ENCODE peak calls at places on chromosomes 6 and 20, in five cellular contexts. A is endodermal cell, T is tibial artery, C is adrenal gland, N is astrocyte. E is an unnamed sample. For H3K9me3, the result is how much of the 10 kb centered on the place peaks cover.

GRCh38 chr6:1686117-1687098 is 76.7 kb downstream of the FOXC1 start:
- DNase-seq in A (no peak), T (peak), C (no peak), N (peak), E (no peak)

GRCh38 chr6:102154176-102154575 is 760.7 kb downstream of the GRIK2 start:
- DNase-seq in A (no peak), T (no peak), C (no peak), N (no peak), E (no peak)

GRCh38 chr20:19565721-19566120 is 192.3 kb upstream of the RIN2 start:
- DNase-seq in A (no peak), T (no peak), C (no peak), N (no peak), E (no peak)

GRCh38 chr6:136077834-136078576 is 172.1 kb downstream of the MTFR2 start:
- DNase-seq in A (no peak), T (no peak), C (peak), N (peak), E (no peak)

GRCh38 chr6:101434601-101435000 is 41.1 kb downstream of the GRIK2 start:
- DNase-seq in A (no peak), T (no peak), C (no peak), N (no peak), E (no peak)

GRCh38 chr6:11538049-11538798 is 675 bp downstream of the TMEM170B start:
- DNase-seq in A (peak), T (peak), C (peak), N (no peak), E (peak)

GRCh38 chr6:81697564-81697963 is 54.9 kb downstream of the TENT5A start:
- DNase-seq in A (no peak), T (no peak), C (no peak), N (peak), E (no peak)

GRCh38 chr20:23744726-23745646 is 5.7 kb downstream of the CST1 start:
- DNase-seq in A (no peak), T (no peak), C (no peak), N (no peak), E (no peak)

GRCh38 chr6:3913958-3914337 is 64.8 kb downstream of the FAM50B start:
- DNase-seq in A (peak), T (no peak), C (no peak), N (no peak), E (no peak)

GRCh38 chr6:3915076-3915791 is 66.1 kb downstream of the FAM50B start:
- DNase-seq in A (peak), T (no peak), C (no peak), N (no peak), E (no peak)

GRCh38 chr6:3911614-3912336 is 62.6 kb downstream of the FAM50B start:
- DNase-seq in A (peak), T (peak), C (peak), N (peak), E (no peak)

GRCh38 chr6:3912366-3913076 is 63.3 kb downstream of the FAM50B start:
- DNase-seq in A (peak), T (no peak), C (no peak), N (no peak), E (no peak)

DNA sequence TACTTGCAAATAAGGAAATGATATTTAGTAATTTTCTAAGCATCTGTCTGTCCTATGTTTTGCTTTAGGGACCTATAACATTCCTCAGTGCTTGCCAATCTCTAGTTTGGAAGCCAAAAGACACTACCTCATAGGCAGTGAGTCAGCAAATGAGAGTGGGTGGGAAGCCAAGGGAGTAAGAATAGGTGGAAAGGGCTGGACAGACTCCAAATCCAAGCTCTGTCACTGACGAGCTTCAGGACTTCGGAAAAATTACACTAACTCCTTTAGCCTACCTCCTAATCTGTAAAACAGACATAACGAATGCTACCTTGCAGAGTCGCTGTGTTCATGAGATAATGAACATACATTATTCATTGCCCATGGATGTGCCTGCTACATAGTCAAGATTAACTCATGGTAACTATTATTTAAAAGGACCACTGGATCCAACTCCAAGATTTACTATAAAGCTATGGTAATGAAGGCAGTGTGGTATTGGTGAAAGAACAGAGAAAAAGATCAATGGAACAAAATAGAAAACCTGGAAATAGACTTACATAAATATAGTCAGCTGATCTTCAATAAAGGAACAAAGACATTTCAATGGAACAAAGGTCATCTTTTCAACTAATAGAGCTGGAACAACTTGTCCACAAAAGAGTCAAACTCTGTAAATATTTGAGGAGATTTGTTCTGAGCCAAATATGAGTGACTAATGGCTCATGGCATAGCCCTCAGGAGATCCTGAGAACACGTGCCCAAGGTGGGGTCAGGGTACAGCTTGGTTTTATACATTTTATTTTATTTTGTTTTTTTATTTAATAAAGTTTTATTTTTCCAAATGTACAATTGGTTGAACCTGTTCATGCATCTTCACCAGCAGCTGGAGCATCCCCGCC is 64.1 kb downstream of the FAM50B start:
- DNase-seq in A (peak), T (peak), C (peak), N (peak), E (peak)
- H3K9me3 ChIP-seq in A (under half), T (under half), C (under half), N (under half), E (under half)

GRCh38 chr6:137487181-137487910 is 6.8 kb downstream of the OLIG3 start:
- DNase-seq in A (peak), T (no peak), C (no peak), N (no peak), E (no peak)
- H3K9me3 ChIP-seq in A (under half), T (under half), C (under half), N (under half), E (under half)

DNA sequence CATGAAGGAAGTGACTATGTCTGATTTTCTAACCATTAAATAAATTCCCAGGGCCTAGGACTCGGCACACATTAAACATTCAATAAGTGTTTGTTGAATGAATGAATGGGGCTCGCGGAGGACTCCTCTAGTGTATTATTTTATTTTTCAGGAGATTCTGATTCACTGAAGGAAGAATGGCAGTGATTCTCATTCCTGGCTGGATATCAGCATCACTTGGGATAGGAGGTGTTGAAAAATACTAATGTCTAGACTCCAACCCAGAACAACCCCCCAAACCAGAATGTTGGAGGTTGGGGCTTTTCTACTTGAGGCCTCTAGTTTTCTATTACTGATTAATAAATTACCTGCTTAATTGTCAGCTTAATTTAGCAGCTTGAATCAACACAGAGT is 195.4 kb downstream of the BTBD3 start:
- DNase-seq in A (no peak), T (no peak), C (no peak), N (no peak), E (no peak)
- H3K9me3 ChIP-seq in A (under half), T (under half), C (under half), N (under half), E (under half)

GRCh38 chr20:24977797-24978196 is 14.8 kb downstream of the APMAP start:
- DNase-seq in A (no peak), T (no peak), C (peak), N (no peak), E (no peak)
- H3K9me3 ChIP-seq in A (under half), T (under half), C (under half), N (under half), E (under half)

GRCh38 chr20:49281913-49282467 is 4.1 kb upstream of the ZNFX1 start:
- DNase-seq in A (peak), T (no peak), C (no peak), N (no peak), E (no peak)
- H3K9me3 ChIP-seq in A (half or more), T (under half), C (under half), N (under half), E (under half)

GRCh38 chr20:59737073-59737691 is 132.8 kb downstream of the PHACTR3 start:
- DNase-seq in A (peak), T (no peak), C (no peak), N (no peak), E (no peak)
- H3K9me3 ChIP-seq in A (under half), T (under half), C (under half), N (under half), E (under half)

DNA sequence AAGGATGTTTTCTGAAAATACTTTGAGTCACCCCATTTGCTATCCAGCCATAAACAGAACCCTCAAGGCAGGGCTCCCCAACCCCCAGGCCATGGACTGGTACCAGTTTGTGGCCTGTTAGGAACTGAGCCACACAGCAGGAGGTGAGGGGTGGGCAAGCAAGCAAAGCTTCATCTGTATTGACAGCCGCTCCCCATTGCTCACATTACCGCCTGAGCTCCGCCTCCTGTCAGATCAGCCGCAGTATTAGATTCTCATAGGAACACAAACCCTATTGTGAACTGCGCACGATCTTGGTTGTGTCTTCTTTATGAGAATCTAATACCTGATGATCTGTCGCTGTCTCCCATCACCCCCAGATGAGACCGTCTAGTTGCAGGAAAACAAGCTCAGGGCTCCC is 543.8 kb downstream of the CBLN4 start:
- DNase-seq in A (no peak), T (no peak), C (no peak), N (no peak), E (no peak)
- H3K9me3 ChIP-seq in A (under half), T (under half), C (under half), N (under half), E (under half)

DNA sequence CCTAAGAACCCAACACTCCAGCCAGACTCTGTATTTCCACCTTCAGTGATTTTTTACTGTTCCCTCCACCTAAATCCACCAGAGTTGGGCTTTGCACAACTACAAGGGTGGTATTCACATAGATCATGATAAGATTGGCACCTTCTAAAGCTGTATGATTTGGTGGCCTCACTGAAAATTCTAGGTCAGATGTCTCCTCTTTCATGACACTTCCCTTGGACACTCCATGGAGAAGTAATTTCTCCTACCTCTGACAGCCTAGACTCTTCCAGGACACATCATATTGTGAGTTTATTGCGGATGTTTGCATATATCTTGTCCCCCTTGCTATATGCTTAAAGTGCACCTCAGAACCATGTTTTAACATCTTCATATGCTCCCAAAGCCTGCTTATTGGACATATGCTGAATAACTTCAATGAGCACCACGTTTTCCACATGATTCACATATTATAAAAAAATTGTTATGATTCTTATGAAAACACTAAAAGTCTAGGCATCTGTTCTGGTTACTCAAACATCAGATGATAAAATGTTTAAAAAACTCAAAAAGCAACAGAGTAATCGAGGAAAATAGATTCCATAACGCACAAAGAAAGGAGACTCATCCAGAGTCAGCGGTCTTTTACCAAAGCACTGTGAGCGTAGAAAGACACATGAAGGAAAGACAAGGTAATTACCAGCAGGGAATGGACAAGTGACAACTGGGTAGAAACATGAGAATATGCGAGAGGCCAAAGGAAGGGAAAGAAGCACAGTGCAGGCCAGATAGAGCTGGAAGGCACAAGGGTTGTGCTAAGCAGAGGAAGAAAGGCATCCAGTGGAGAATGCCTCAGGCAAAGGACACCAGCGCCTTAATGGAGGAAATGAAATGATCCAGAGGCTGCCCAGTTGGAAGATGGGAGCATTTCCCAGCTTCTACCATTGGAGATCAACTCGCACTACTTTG is 46.5 kb downstream of the KIF16B start:
- DNase-seq in A (no peak), T (no peak), C (no peak), N (no peak), E (no peak)
- H3K9me3 ChIP-seq in A (under half), T (under half), C (under half), N (under half), E (under half)

DNA sequence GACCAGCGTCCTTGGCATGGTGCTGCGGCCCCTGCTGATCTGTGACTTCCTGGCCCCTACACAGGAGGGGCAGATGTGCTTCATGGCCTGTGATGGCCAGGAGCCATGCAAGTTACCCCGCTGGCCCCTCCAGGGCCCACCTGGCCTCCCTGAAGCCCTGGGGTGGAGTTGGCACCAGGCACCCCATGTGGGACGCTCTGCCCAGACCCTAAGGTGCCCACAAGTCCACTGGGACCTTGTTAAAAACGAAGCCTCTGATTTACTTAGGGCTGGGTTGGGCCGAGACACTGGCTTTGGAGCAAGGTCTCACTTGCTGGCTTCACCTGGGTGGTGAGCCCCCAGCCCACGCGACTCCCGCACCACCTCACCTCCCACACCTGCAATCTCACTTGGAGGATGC is 139.0 kb downstream of the PHACTR3 start:
- DNase-seq in A (no peak), T (no peak), C (no peak), N (no peak), E (no peak)
- H3K9me3 ChIP-seq in A (under half), T (under half), C (under half), N (under half), E (under half)

E was measured in colonic mucosa.